ENCODE peak calls at places on chromosomes 1 and 21, in four cellular contexts. Y, F, M and S are unnamed samples.

GRCh38 chr1:64194168-64195088 is 9.0 kb upstream of the UBE2U start:
- DNase-seq in M (no peak), Y (no peak), F (no peak), S (no peak)

GRCh38 chr1:95113684-95114083 is 3.5 kb upstream of the TLCD4 start:
- DNase-seq in Y (no peak), M (no peak), F (no peak), S (no peak)

GRCh38 chr1:162085991-162086390 is 16.5 kb downstream of the NOS1AP start:
- DNase-seq in F (no peak), Y (no peak), M (no peak), S (no peak)

GRCh38 chr1:53299233-53299632 is 28.6 kb downstream of the LRP8 start:
- DNase-seq in F (no peak), Y (no peak), M (no peak), S (no peak)

GRCh38 chr1:65395887-65396612 is 24.4 kb upstream of the LEPR start:
- DNase-seq in M (peak), Y (peak), F (no peak), S (peak)

GRCh38 chr1:108961752-108962486 is 1.4 kb downstream of the CLCC1 start:
- DNase-seq in F (no peak), Y (no peak), M (no peak), S (no peak)

GRCh38 chr21:24420694-24421093 is 1186.6 kb downstream of the MRPL39 start:
- DNase-seq in Y (no peak), F (no peak), M (no peak), S (no peak)

GRCh38 chr1:188949701-188950100 is 1528.0 kb downstream of the BRINP3 start:
- DNase-seq in F (no peak), Y (peak), M (no peak), S (peak)

GRCh38 chr1:50275564-50275963 is 147.7 kb downstream of the DMRTA2 start:
- DNase-seq in F (no peak), M (peak), Y (no peak), S (no peak)

GRCh38 chr21:46308431-46308830 is 15.2 kb downstream of the C21orf58 start:
- DNase-seq in Y (no peak), F (no peak), M (no peak), S (no peak)

GRCh38 chr21:46307625-46308024 is 16.0 kb downstream of the C21orf58 start:
- DNase-seq in F (no peak), M (no peak), Y (peak), S (peak)

GRCh38 chr21:46304955-46305354 is 18.7 kb downstream of the C21orf58 start:
- DNase-seq in F (no peak), Y (no peak), M (no peak), S (no peak)

GRCh38 chr21:46301759-46302158 is 15.6 kb downstream of the YBEY start:
- DNase-seq in M (no peak), F (no peak), Y (no peak), S (no peak)

GRCh38 chr21:46304437-46304836 is 18.3 kb downstream of the YBEY start:
- DNase-seq in F (no peak), M (no peak), Y (no peak), S (no peak)
- H3K23ac ChIP-seq in F (no peak), M (no peak), Y (no peak), S (no peak)

GRCh38 chr1:170539154-170539553 is 7.2 kb downstream of the GORAB start:
- DNase-seq in Y (no peak), M (no peak), F (no peak), S (no peak)

GRCh38 chr1:170537798-170538503 is 6.0 kb downstream of the GORAB start:
- DNase-seq in Y (peak), M (no peak), F (no peak), S (peak)

GRCh38 chr1:170535418-170535817 is 3.5 kb downstream of the GORAB start:
- DNase-seq in Y (no peak), M (no peak), F (no peak), S (no peak)

GRCh38 chr1:170536924-170537551 is 5.1 kb downstream of the GORAB start:
- DNase-seq in M (no peak), Y (peak), F (no peak), S (no peak)

DNA sequence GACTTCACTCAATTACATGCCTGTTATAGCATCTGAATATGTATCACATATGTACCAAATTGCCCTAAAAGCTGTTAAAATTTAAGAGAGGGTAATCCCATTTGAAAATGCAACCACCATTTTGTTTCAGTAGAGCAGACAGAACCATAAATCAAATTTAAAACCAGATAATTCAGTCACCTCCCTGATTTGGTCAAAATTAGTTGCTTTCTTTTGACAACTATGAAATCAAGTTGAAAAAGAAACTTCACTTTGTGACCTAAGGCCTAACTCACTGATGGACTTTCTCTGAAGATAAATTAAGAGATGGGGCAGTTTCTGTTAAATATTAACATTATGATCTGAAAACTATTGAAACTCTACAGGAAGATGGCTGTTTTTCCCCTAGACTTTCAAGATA is 6.7 kb downstream of the GORAB start:
- DNase-seq in F (no peak), Y (no peak), M (no peak), S (no peak)
- H3K23ac ChIP-seq in F (no peak), Y (no peak), M (no peak), S (no peak)

GRCh38 chr1:236150972-236151371 is 8.6 kb downstream of the GPR137B start:
- DNase-seq in F (no peak), M (no peak), Y (no peak), S (no peak)

GRCh38 chr1:236149696-236150228 is 7.4 kb downstream of the GPR137B start:
- DNase-seq in Y (no peak), F (no peak), M (no peak), S (no peak)

GRCh38 chr1:236151739-236152424 is 9.5 kb downstream of the GPR137B start:
- DNase-seq in M (no peak), Y (no peak), F (no peak), S (no peak)

GRCh38 chr1:236149003-236149595 is 6.8 kb downstream of the GPR137B start:
- DNase-seq in M (no peak), F (no peak), Y (no peak), S (no peak)

DNA sequence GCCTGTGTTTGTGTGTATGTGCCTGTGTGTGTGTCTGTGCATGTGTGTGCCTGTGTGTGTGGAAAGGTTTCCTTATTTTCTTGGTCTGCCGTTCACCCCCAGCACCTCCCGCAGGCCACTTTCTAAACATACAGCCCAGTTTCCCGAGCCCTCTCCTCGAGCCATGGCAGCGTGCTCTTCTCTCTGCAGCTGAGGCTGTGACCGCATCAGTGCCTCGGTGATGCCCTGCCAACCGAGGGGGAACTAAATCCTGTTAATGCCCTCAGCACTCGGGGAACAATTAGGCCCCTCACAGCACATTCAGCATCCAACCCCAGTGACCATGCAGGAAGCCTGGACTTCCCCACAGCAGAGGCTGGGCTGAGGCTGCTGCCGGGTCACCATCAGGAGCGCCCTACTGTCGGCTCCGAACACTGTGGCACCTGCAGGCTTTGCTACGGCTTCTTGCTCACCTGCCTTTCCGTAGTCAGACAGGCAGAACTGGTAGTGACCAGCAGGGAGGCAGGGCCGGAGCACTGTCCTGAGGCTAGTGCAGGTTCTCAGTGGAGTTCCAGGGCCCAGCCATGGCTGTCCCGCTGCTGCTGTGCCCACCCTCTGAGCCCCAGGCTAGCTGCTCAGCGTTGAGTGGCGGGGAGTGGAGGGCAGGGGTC is 8.1 kb downstream of the GPR137B start:
- DNase-seq in Y (no peak), F (no peak), M (no peak), S (no peak)
- H3K23ac ChIP-seq in Y (no peak), F (peak), M (no peak), S (no peak)

GRCh38 chr1:165402517-165403111 is 42.3 kb downstream of the RXRG start:
- DNase-seq in F (no peak), Y (no peak), M (no peak), S (no peak)
- H3K23ac ChIP-seq in F (peak), Y (no peak), M (no peak), S (no peak)

DNA sequence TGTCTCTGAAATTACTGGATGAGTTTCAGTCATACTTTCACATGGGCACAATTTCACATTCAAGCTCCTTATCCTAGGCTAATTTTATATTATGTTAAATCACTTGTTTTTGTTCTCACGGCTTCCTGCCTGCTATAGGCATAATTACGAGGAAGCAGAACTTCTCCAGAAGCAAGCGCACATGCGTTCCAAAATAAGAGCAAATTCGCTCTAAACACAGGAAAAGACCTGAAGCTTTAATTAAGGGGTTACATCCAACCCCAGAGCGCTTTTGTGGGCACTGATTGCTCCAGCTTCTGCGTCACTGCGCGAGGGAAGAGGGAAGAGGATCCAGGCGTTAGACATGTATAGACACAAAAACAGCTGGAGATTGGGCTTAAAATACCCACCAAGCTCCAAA is at the start of gene CORT:
- DNase-seq in Y (no peak), M (no peak), F (no peak), S (no peak)
- H3K23ac ChIP-seq in Y (no peak), M (no peak), F (peak), S (no peak)

GRCh38 chr1:220453371-220453770 is 74.6 kb upstream of the MARK1 start:
- DNase-seq in F (no peak), M (no peak), Y (no peak), S (no peak)

GRCh38 chr1:220451541-220451940 is 76.4 kb upstream of the MARK1 start:
- DNase-seq in M (peak), Y (peak), F (no peak), S (no peak)

GRCh38 chr1:220450927-220451326 is 77.0 kb upstream of the MARK1 start:
- DNase-seq in F (no peak), Y (no peak), M (peak), S (no peak)

DNA sequence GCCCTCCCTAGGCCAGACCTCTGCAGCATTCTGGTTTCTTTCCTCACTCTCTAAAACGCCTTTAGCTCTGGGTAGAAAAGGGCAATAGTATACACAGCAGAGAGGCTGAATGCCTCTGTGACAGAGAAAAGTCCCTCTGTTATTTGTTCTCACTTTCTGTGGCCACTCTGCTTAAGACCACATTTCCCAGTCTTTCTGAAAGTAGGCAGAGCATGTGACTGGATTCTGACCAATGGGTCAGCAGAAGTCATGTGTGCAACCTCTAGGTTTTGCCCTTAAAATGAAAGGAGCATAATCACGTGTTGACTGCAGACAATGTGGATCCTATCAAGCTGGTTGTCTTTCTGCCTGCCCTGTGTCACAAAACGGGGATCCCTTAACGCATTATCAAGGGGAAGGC is 79.7 kb upstream of the MARK1 start:
- DNase-seq in F (no peak), M (no peak), Y (no peak), S (no peak)
- H3K23ac ChIP-seq in F (no peak), M (no peak), Y (no peak), S (no peak)

GRCh38 chr1:31913968-31914367 is 24.2 kb downstream of the PTP4A2 start:
- DNase-seq in Y (no peak), M (no peak), F (no peak), S (no peak)

GRCh38 chr1:31912087-31912780 is 25.9 kb downstream of the PTP4A2 start:
- DNase-seq in F (no peak), M (peak), Y (no peak), S (no peak)

GRCh38 chr1:31912839-31913239 is 25.3 kb downstream of the PTP4A2 start:
- DNase-seq in Y (no peak), F (no peak), M (no peak), S (no peak)

GRCh38 chr1:31906557-31906956 is 31.6 kb downstream of the PTP4A2 start:
- DNase-seq in M (no peak), F (no peak), Y (no peak), S (no peak)

GRCh38 chr1:31910933-31911332 is 27.2 kb downstream of the PTP4A2 start:
- DNase-seq in F (no peak), Y (no peak), M (no peak), S (no peak)
- H3K23ac ChIP-seq in F (no peak), Y (no peak), M (no peak), S (no peak)

GRCh38 chr1:21351898-21352297 is 61.6 kb upstream of the ECE1 start:
- DNase-seq in Y (no peak), F (no peak), M (no peak), S (no peak)
- H3K23ac ChIP-seq in Y (no peak), F (no peak), M (no peak), S (no peak)